ENCODE peak calls at places on chromosomes 1 and 21, in seven cellular contexts. N is HepG2, K is A549, E is tibial nerve, A is ovary, F is H1, I is suprapubic skin. B is an unnamed sample.

GRCh38 chr1:152623203-152623844 is 421 bp upstream of the LCE3A start:
- DNase-seq in N (peak), K (no peak), E (no peak), A (peak), F (no peak), I (no peak), B (no peak)

GRCh38 chr1:3402258-3403010 is 52.0 kb upstream of the ARHGEF16 start:
- DNase-seq in N (no peak), K (no peak), E (no peak), A (no peak), F (no peak), I (no peak), B (no peak)

GRCh38 chr1:5906966-5907365 is 85.3 kb downstream of the NPHP4 start:
- DNase-seq in N (no peak), K (no peak), E (no peak), A (no peak), F (no peak), I (no peak), B (no peak)

GRCh38 chr1:93844262-93845045 is 34.6 kb downstream of the DNTTIP2 start:
- DNase-seq in N (peak), K (peak), E (peak), A (peak), F (no peak), I (no peak), B (peak)

GRCh38 chr1:183622884-183623785 is 12.4 kb downstream of the ARPC5 start:
- DNase-seq in N (peak), K (peak), E (peak), A (peak), F (no peak), I (no peak), B (peak)

GRCh38 chr1:79193211-79194079 is 186.9 kb upstream of the ADGRL4 start:
- DNase-seq in N (no peak), K (peak), E (no peak), A (no peak), F (peak), I (no peak), B (no peak)

GRCh38 chr1:210072129-210072528 is 134.1 kb downstream of the SYT14 start:
- DNase-seq in N (no peak), K (no peak), E (no peak), A (no peak), F (no peak), I (no peak), B (no peak)

GRCh38 chr1:147895123-147895522 is 7.5 kb upstream of the GJA8 start:
- DNase-seq in N (no peak), K (no peak), E (no peak), A (no peak), F (no peak), I (no peak), B (no peak)

GRCh38 chr1:213138892-213139291 is 87.9 kb downstream of the RPS6KC1 start:
- DNase-seq in N (no peak), K (no peak), E (no peak), A (no peak), F (no peak), I (no peak), B (no peak)

GRCh38 chr1:1431845-1432565 is 3.5 kb upstream of the VWA1 start:
- DNase-seq in N (peak), K (no peak), E (no peak), A (peak), F (no peak), I (peak), B (peak)

GRCh38 chr21:25564349-25564948 is 42.8 kb downstream of the MRPL39 start:
- DNase-seq in N (no peak), K (no peak), E (no peak), A (no peak), F (no peak), I (no peak), B (no peak)

GRCh38 chr1:21630571-21631338 is 38.4 kb downstream of the RAP1GAP start:
- DNase-seq in N (no peak), K (no peak), E (no peak), A (no peak), F (no peak), I (no peak), B (no peak)

GRCh38 chr1:3645666-3646355 is 4.1 kb downstream of the WRAP73 start:
- DNase-seq in N (no peak), K (no peak), E (no peak), A (no peak), F (no peak), I (peak), B (no peak)

GRCh38 chr1:54980528-54981241 is at the start of gene TMEM61:
- DNase-seq in N (no peak), K (no peak), E (no peak), A (no peak), F (no peak), I (no peak), B (peak)

GRCh38 chr1:230797376-230798186 is 50.4 kb downstream of the CAPN9 start:
- DNase-seq in N (peak), K (peak), E (peak), A (peak), F (no peak), I (no peak), B (peak)

GRCh38 chr1:113021430-113022085 is 51.4 kb upstream of the LRIG2 start:
- DNase-seq in N (peak), K (no peak), E (peak), A (no peak), F (no peak), I (no peak), B (no peak)

GRCh38 chr1:86906419-86906818 is 7.5 kb downstream of the SELENOF start:
- DNase-seq in N (no peak), K (no peak), E (no peak), A (no peak), F (no peak), I (no peak), B (no peak)

GRCh38 chr1:153509729-153510354 is 25.9 kb downstream of the S100A6 start:
- DNase-seq in N (peak), K (peak), E (peak), A (peak), F (no peak), I (no peak), B (peak)

GRCh38 chr1:228668553-228669400 is 66.5 kb upstream of the RHOU start:
- DNase-seq in N (no peak), K (no peak), E (peak), A (no peak), F (no peak), I (no peak), B (no peak)

GRCh38 chr1:108561731-108562326 is 1.9 kb downstream of the EEIG2 start:
- DNase-seq in N (peak), K (peak), E (peak), A (peak), F (peak), I (peak), B (peak)

GRCh38 chr1:23273450-23274133 is 56.3 kb upstream of the HTR1D start:
- DNase-seq in N (peak), K (peak), E (no peak), A (peak), F (no peak), I (no peak), B (no peak)

GRCh38 chr1:223188618-223189356 is 45.7 kb upstream of the TLR5 start:
- DNase-seq in N (no peak), K (no peak), E (no peak), A (no peak), F (no peak), I (no peak), B (no peak)

GRCh38 chr1:201911827-201912571 is 23.3 kb downstream of the SHISA4 start:
- DNase-seq in N (no peak), K (no peak), E (no peak), A (no peak), F (no peak), I (no peak), B (no peak)

GRCh38 chr1:209882942-209883340 is 55.1 kb upstream of the SYT14 start:
- DNase-seq in N (no peak), K (no peak), E (no peak), A (no peak), F (no peak), I (no peak), B (no peak)

GRCh38 chr1:61282387-61282786 is 200.0 kb downstream of the NFIA start:
- DNase-seq in N (peak), K (no peak), E (no peak), A (no peak), F (no peak), I (no peak), B (no peak)

GRCh38 chr1:85330206-85330605 is 53.8 kb upstream of the BCL10 start:
- DNase-seq in N (peak), K (no peak), E (no peak), A (no peak), F (no peak), I (no peak), B (no peak)

GRCh38 chr1:188489336-188490112 is 1660.8 kb downstream of the PLA2G4A start:
- DNase-seq in N (no peak), K (peak), E (no peak), A (no peak), F (no peak), I (no peak), B (no peak)

GRCh38 chr21:42744520-42745445 is 91.4 kb downstream of the PDE9A start:
- DNase-seq in N (no peak), K (no peak), E (no peak), A (no peak), F (no peak), I (no peak), B (no peak)

GRCh38 chr1:235069577-235070563 is 58.8 kb downstream of the TOMM20 start:
- DNase-seq in N (peak), K (peak), E (peak), A (no peak), F (no peak), I (peak), B (peak)

GRCh38 chr1:231828182-231828920 is 201.8 kb downstream of the DISC1 start:
- DNase-seq in N (peak), K (peak), E (no peak), A (no peak), F (no peak), I (no peak), B (no peak)

GRCh38 chr1:24688621-24689195 is 45.6 kb downstream of the SRRM1 start:
- DNase-seq in N (peak), K (peak), E (peak), A (peak), F (peak), I (peak), B (peak)

GRCh38 chr1:24688033-24688432 is 44.9 kb downstream of the SRRM1 start:
- DNase-seq in N (no peak), K (no peak), E (no peak), A (no peak), F (no peak), I (no peak), B (no peak)

GRCh38 chr1:24679725-24680124 is 36.6 kb downstream of the SRRM1 start:
- DNase-seq in N (no peak), K (no peak), E (no peak), A (no peak), F (no peak), I (no peak), B (no peak)

GRCh38 chr1:24683713-24684162 is 40.6 kb downstream of the SRRM1 start:
- DNase-seq in N (peak), K (peak), E (no peak), A (no peak), F (no peak), I (no peak), B (no peak)
- TF ChIP-seq CTCF in N (no peak), K (no peak), E (no peak), A (no peak), F (no peak), I (no peak), B (no peak)

GRCh38 chr1:203465146-203465798 is 10.3 kb upstream of the PRELP start:
- DNase-seq in N (no peak), K (no peak), E (peak), A (no peak), F (no peak), I (no peak), B (no peak)
- TF ChIP-seq EP300 in N (no peak), K (no peak), E (peak), A (no peak), F (no peak), I (peak), B (peak)

GRCh38 chr1:26851106-26851684 is 11.8 kb upstream of the SFN start:
- DNase-seq in N (no peak), K (no peak), E (no peak), A (no peak), F (no peak), I (no peak), B (no peak)
- TF ChIP-seq CTCF in N (no peak), K (no peak), E (no peak), A (no peak), F (peak), I (no peak), B (no peak)

GRCh38 chr1:15283500-15283899 is 36.5 kb downstream of the FHAD1 start:
- DNase-seq in N (no peak), K (peak), E (no peak), A (no peak), F (no peak), I (no peak), B (no peak)

GRCh38 chr1:15280416-15280815 is 33.4 kb downstream of the FHAD1 start:
- DNase-seq in N (no peak), K (no peak), E (no peak), A (no peak), F (no peak), I (no peak), B (no peak)

GRCh38 chr1:15279576-15280230 is 32.7 kb downstream of the FHAD1 start:
- DNase-seq in N (no peak), K (no peak), E (no peak), A (no peak), F (no peak), I (no peak), B (no peak)

GRCh38 chr1:15282038-15282437 is 35.0 kb downstream of the FHAD1 start:
- DNase-seq in N (no peak), K (no peak), E (no peak), A (no peak), F (no peak), I (no peak), B (no peak)

DNA sequence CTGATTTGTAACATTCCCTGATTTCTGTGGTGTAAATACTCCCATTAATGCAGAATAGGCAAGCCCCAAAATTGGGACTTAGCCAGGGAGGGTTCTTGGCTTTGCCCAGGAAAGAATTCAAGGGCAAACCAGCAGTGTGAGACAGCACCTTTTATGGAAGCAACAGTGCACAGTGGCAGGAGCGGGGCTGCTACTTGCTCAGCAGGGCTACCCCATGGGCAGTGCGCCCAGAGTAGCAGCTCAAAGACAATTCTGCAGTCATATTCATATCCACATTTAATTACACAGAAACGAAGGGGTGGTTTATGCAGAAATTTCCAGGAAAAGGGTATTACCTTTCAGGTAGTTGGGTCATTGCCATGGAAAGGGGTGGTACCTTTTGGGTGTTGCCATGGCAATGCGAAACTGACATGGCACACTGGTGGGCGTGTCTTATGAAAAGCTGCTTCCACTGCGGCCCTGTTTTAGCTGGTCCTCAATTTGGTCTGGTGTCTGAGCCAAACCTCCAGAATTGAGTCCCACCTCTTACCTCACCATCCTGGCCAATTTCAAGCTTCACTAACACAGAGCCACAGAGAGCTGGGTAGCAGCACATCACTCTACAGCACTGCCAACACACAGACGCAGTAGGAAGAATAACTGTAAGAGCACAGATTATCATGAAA is 35.9 kb downstream of the FHAD1 start:
- DNase-seq in N (no peak), K (no peak), E (no peak), A (no peak), F (no peak), I (no peak), B (no peak)
- TF ChIP-seq EP300 in N (no peak), K (no peak), E (no peak), A (no peak), F (no peak), I (no peak), B (peak)

DNA sequence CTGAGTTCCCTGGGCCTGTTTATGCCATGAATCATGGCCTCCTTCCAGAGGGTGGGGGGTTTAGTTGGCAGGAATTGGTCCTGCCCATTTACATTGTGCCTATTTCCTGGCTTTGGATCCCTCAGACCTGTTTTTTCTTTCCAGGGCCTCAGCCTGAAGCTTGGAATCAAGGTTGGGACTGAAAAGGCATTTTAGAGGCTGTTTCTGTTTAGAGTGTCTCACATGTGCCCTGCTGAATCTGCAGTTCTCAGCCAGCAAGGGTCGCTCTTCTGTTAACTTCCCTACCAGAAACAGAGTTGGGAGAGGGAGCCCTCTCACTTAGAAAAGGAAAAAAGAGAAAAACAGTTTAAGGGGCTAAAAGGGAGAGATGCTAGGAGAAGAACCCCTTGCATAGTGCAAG is 191.1 kb downstream of the PTPRC start:
- DNase-seq in N (no peak), K (no peak), E (no peak), A (no peak), F (no peak), I (no peak), B (no peak)
- TF ChIP-seq CTCF in N (no peak), K (no peak), E (no peak), A (no peak), F (no peak), I (no peak), B (no peak)